ENCODE peak calls at places on chromosomes 12 and 14, in four cellular contexts. L, G, V and K are unnamed samples. For H3K36me3, the result is how much of the 10 kb centered on the place peaks cover.

GRCh38 chr12:96164951-96165858 is 29.0 kb upstream of the ELK3 start:
- DNase-seq in L (no peak), G (no peak), V (no peak), K (no peak)

GRCh38 chr12:57545809-57546437 is 1.1 kb downstream of the DCTN2 start:
- DNase-seq in L (no peak), G (peak), V (peak), K (no peak)

GRCh38 chr12:118360785-118361404 is 11.8 kb downstream of the TAOK3 start:
- DNase-seq in L (peak), G (no peak), V (peak), K (no peak)

GRCh38 chr12:111121840-111122239 is 201.5 kb upstream of the MYL2 start:
- DNase-seq in L (no peak), G (no peak), V (no peak), K (no peak)

GRCh38 chr12:13097526-13097925 is 5.9 kb downstream of the GSG1 start:
- DNase-seq in L (no peak), G (no peak), V (no peak), K (no peak)

GRCh38 chr12:114221136-114221838 is 184.7 kb downstream of the TBX5 start:
- DNase-seq in L (no peak), G (no peak), V (no peak), K (no peak)

GRCh38 chr12:84911331-84912190 is 1.0 kb downstream of the SLC6A15 start:
- DNase-seq in L (no peak), G (no peak), V (no peak), K (peak)

GRCh38 chr12:67531519-67531918 is 117.0 kb upstream of the DYRK2 start:
- DNase-seq in L (no peak), G (no peak), V (no peak), K (no peak)

GRCh38 chr12:79782197-79782890 is 91.6 kb upstream of the PAWR start:
- DNase-seq in L (no peak), G (no peak), V (no peak), K (no peak)

GRCh38 chr12:8886515-8887284 is 27.6 kb upstream of the PHC1 start:
- DNase-seq in L (no peak), G (no peak), V (no peak), K (no peak)

GRCh38 chr14:68607081-68607851 is 185.6 kb downstream of the ZFP36L1 start:
- DNase-seq in L (no peak), G (peak), V (no peak), K (no peak)

GRCh38 chr12:115833704-115834103 is 443.8 kb downstream of the MED13L start:
- DNase-seq in L (no peak), G (no peak), V (no peak), K (no peak)

GRCh38 chr14:45258805-45259204 is 5.8 kb upstream of the MIS18BP1 start:
- DNase-seq in L (no peak), G (no peak), V (no peak), K (no peak)

GRCh38 chr12:133234971-133235370 is 706 bp downstream of the ANHX start:
- DNase-seq in L (no peak), G (no peak), V (no peak), K (no peak)

GRCh38 chr14:102776761-102777710 is at the start of gene TRAF3:
- DNase-seq in L (no peak), G (no peak), V (peak), K (no peak)

GRCh38 chr14:105538481-105539049 is 12.2 kb downstream of the TMEM121 start:
- DNase-seq in L (no peak), G (no peak), V (no peak), K (no peak)

GRCh38 chr12:24304285-24304684 is 354.8 kb upstream of the SOX5 start:
- DNase-seq in L (no peak), G (no peak), V (no peak), K (no peak)

GRCh38 chr12:47391566-47391965 is 311.8 kb upstream of the AMIGO2 start:
- DNase-seq in L (no peak), G (no peak), V (no peak), K (no peak)

DNA sequence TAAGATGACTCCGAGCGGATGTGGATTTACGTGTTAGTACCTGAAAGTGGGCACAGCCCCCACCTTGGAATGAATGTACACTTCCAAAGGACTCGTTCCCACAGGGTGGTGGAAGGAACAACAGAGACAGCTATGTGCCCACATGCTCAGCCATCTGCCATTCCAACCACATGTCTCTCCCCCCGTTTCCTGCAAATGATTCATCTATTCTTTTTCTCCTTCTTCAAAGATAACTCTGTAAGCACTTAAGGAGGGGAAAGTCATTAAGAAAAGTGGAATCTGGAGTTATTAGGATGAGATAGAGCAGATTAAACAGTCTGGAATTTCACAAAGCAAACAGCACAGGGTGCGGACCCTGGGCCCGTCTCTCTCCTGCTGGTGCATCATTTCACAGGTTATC is 18.5 kb upstream of the DUSP6 start:
- DNase-seq in L (peak), G (no peak), V (no peak), K (no peak)
- TF ChIP-seq TCF7L2 in L (no peak), G (no peak), V (no peak), K (no peak)

GRCh38 chr12:54282949-54283593 is 2.5 kb downstream of the HNRNPA1 start:
- DNase-seq in L (no peak), G (no peak), V (peak), K (no peak)

GRCh38 chr12:54277823-54278276 is 2.1 kb downstream of the CBX5 start:
- DNase-seq in L (no peak), G (no peak), V (no peak), K (no peak)

GRCh38 chr12:54279227-54279631 is 693 bp downstream of the CBX5 start:
- DNase-seq in L (no peak), G (no peak), V (no peak), K (no peak)

GRCh38 chr12:54280401-54281260 is at the start of gene HNRNPA1:
- DNase-seq in L (peak), G (peak), V (peak), K (peak)

DNA sequence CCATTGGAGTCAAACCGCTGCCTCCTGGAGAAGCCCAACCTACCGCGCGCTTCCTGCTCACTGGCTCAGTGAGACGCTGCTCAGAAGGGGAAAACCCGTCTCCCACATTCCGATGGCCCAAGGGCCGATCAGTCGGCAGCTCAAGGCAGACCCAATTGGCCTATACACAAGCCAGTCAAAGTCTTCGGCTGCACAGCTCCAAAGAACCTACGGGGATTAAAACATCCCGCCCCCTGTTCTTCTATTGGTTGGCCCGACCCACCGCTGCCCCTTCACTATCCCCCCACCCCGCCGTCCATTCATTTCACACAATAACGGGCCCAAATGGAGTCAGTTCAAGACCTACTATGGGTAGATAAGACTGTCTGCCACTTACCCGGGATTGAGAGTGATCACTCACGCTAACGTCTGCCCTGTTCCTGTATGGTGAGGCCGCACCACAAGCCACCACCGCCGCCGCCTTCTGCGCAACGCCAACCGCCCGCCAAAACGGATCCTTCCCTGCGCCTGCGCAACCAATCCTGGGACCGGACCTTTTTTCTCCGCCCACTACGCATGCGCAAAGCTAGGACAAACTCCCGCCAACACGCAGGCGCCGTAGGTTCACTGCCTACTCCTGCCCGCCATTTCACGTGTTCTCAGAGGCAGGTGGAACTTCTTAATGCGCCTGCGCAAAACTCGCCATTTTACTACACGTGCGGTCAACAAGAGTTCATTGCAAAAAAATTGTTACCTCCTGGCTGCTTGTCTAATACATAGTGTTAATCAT is at the start of gene CBX5:
- DNase-seq in L (peak), G (peak), V (peak), K (peak)
- H3K36me3 ChIP-seq in L (under half), G (under half), V (half or more), K (under half)

GRCh38 chr14:74620923-74621322 is 8.9 kb upstream of the LTBP2 start:
- DNase-seq in L (no peak), G (no peak), V (no peak), K (no peak)
- TF ChIP-seq TCF7L2 in L (no peak), G (no peak), V (no peak), K (no peak)

GRCh38 chr12:49556391-49557186 is 11.4 kb downstream of the MCRS1 start:
- DNase-seq in L (no peak), G (no peak), V (no peak), K (no peak)
- H3K36me3 ChIP-seq in L (under half), G (under half), V (under half), K (under half)

DNA sequence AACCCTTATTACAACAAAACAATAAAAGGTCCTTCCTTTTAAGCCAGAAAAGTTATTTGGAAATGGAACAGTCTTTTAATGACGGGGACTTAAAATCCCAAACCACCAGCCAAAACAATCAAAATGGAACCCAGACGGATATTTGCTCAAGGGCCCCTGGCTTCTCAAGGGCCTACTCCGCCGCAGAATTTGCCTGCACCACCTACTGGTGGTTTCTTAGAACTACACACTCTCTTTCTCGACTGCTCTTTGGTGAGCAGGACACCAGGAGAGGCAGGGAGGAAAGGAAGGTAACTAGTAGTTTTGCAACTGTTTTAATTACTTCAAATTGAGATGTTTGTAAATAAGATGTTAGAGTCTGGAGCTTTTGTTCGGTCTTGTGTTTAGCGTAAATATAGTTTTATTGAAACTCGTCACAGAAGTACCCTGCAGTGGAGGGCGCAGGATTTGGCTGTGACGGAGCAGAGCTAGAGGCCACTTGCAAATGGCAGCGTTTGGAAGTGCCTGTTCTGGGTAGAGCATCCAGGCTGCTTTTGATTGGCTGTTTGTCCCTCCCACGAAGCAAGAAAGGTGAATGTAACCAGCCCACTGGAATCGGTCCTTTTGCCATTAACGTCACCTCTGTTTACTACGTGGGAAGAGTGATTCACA is 238.5 kb downstream of the CACNA1C start:
- DNase-seq in L (peak), G (peak), V (peak), K (peak)
- TF ChIP-seq TCF7L2 in L (no peak), G (no peak), V (no peak), K (no peak)

GRCh38 chr12:124416516-124417395 is 121.9 kb downstream of the RFLNA start:
- DNase-seq in L (no peak), G (no peak), V (no peak), K (no peak)
- H3K36me3 ChIP-seq in L (under half), G (under half), V (under half), K (under half)

GRCh38 chr12:49089831-49090773 is 4.5 kb downstream of the DHH start:
- DNase-seq in L (no peak), G (no peak), V (peak), K (no peak)
- TF ChIP-seq TCF7L2 in L (no peak), G (no peak), V (no peak), K (no peak)

DNA sequence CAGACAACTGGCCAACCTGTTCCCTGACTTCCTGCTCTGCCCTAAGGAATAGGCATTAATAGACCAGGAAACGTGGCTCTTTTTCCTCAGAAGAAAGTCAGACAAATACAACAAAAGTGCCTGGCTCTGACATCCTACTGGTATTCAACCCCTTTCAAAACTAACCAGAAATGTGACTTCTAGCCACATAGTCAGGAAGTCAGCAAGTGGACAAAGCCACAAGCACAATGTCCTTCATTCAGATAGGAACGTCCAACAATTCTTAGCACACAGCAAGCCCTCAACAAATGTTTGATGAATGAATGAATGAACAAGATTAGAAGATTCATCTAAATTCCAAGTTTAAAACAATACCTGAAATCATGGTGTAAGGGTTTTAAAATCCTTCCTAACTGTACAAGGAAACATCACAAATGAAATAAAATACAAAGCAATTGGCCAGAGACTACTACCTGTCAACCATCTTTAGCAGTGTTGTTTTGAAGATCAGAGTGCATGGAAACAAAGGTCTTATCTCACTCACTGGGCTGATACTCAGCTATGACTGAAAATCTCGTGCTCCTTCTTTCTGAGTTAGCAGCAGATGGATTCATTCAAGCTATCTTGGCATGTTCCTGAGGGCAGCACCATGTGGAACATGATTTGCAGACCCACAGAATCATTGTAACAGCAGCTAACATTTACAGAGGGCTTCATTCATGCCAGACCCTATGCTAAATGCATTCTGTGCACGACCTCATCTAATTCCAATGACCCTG is 16.5 kb downstream of the APPL2 start:
- DNase-seq in L (no peak), G (no peak), V (no peak), K (no peak)
- H3K36me3 ChIP-seq in L (under half), G (under half), V (under half), K (under half)